ENCODE peak calls at places on chromosomes 1 and 21, in ten cellular contexts. One of them, this sample, is unnamed.

GRCh38 chr1:58652351-58653184 is 47.3 kb downstream of the MYSM1 start:
- DNase-seq in endothelial cell: peak
- DNase-seq in hypothalamus: no peak
- DNase-seq in NCI-H226: peak
- DNase-seq in AG10803: peak
- DNase-seq in fibroblast of lung: peak
- DNase-seq in T-cell: peak
- DNase-seq in NCI-H1105: peak
- DNase-seq in activated T-helper 9 cell treated with anti-CD3 and anti-CD28 coated beads, Interleukin-2, amount 50 U/mL, for 16 hours: peak
- DNase-seq in GM12892: peak
- DNase-seq in this sample: peak

GRCh38 chr1:201885531-201886075 is 3.1 kb upstream of the SHISA4 start:
- DNase-seq in endothelial cell: no peak
- DNase-seq in hypothalamus: no peak
- DNase-seq in NCI-H226: peak
- DNase-seq in AG10803: peak
- DNase-seq in fibroblast of lung: peak
- DNase-seq in T-cell: no peak
- DNase-seq in NCI-H1105: no peak
- DNase-seq in activated T-helper 9 cell treated with anti-CD3 and anti-CD28 coated beads, Interleukin-2, amount 50 U/mL, for 16 hours: no peak
- DNase-seq in GM12892: no peak
- DNase-seq in this sample: no peak

GRCh38 chr21:45588086-45588825 is 46.0 kb upstream of the SLC19A1 start:
- DNase-seq in endothelial cell: no peak
- DNase-seq in hypothalamus: no peak
- DNase-seq in NCI-H226: no peak
- DNase-seq in AG10803: no peak
- DNase-seq in fibroblast of lung: no peak
- DNase-seq in T-cell: no peak
- DNase-seq in NCI-H1105: no peak
- DNase-seq in activated T-helper 9 cell treated with anti-CD3 and anti-CD28 coated beads, Interleukin-2, amount 50 U/mL, for 16 hours: no peak
- DNase-seq in GM12892: no peak
- DNase-seq in this sample: no peak

GRCh38 chr21:42242611-42243010 is 23.7 kb downstream of the ABCG1 start:
- DNase-seq in endothelial cell: no peak
- DNase-seq in hypothalamus: no peak
- DNase-seq in NCI-H226: no peak
- DNase-seq in AG10803: no peak
- DNase-seq in fibroblast of lung: no peak
- DNase-seq in T-cell: no peak
- DNase-seq in NCI-H1105: no peak
- DNase-seq in activated T-helper 9 cell treated with anti-CD3 and anti-CD28 coated beads, Interleukin-2, amount 50 U/mL, for 16 hours: no peak
- DNase-seq in GM12892: no peak
- DNase-seq in this sample: no peak

GRCh38 chr1:235999259-235999925 is 65.5 kb downstream of the NID1 start:
- DNase-seq in endothelial cell: no peak
- DNase-seq in hypothalamus: no peak
- DNase-seq in NCI-H226: peak
- DNase-seq in AG10803: peak
- DNase-seq in fibroblast of lung: peak
- DNase-seq in T-cell: peak
- DNase-seq in NCI-H1105: no peak
- DNase-seq in activated T-helper 9 cell treated with anti-CD3 and anti-CD28 coated beads, Interleukin-2, amount 50 U/mL, for 16 hours: peak
- DNase-seq in GM12892: peak
- DNase-seq in this sample: peak

GRCh38 chr1:175072131-175072941 is 4.7 kb downstream of the TNN start:
- DNase-seq in endothelial cell: peak
- DNase-seq in hypothalamus: no peak
- DNase-seq in NCI-H226: no peak
- DNase-seq in AG10803: peak
- DNase-seq in fibroblast of lung: peak
- DNase-seq in T-cell: no peak
- DNase-seq in NCI-H1105: no peak
- DNase-seq in activated T-helper 9 cell treated with anti-CD3 and anti-CD28 coated beads, Interleukin-2, amount 50 U/mL, for 16 hours: no peak
- DNase-seq in GM12892: no peak
- DNase-seq in this sample: no peak

GRCh38 chr21:41488080-41488479 is 19.9 kb downstream of the TMPRSS2 start:
- DNase-seq in endothelial cell: no peak
- DNase-seq in hypothalamus: no peak
- DNase-seq in NCI-H226: no peak
- DNase-seq in AG10803: no peak
- DNase-seq in fibroblast of lung: no peak
- DNase-seq in T-cell: no peak
- DNase-seq in NCI-H1105: no peak
- DNase-seq in activated T-helper 9 cell treated with anti-CD3 and anti-CD28 coated beads, Interleukin-2, amount 50 U/mL, for 16 hours: no peak
- DNase-seq in GM12892: no peak
- DNase-seq in this sample: no peak

GRCh38 chr1:194267021-194267420 is 1080.6 kb upstream of the B3GALT2 start:
- DNase-seq in endothelial cell: no peak
- DNase-seq in hypothalamus: no peak
- DNase-seq in NCI-H226: no peak
- DNase-seq in AG10803: no peak
- DNase-seq in fibroblast of lung: no peak
- DNase-seq in T-cell: no peak
- DNase-seq in NCI-H1105: no peak
- DNase-seq in activated T-helper 9 cell treated with anti-CD3 and anti-CD28 coated beads, Interleukin-2, amount 50 U/mL, for 16 hours: no peak
- DNase-seq in GM12892: no peak
- DNase-seq in this sample: no peak

GRCh38 chr1:151703813-151704212 is 12.8 kb downstream of the CELF3 start:
- DNase-seq in endothelial cell: no peak
- DNase-seq in hypothalamus: no peak
- DNase-seq in NCI-H226: no peak
- DNase-seq in AG10803: no peak
- DNase-seq in fibroblast of lung: no peak
- DNase-seq in T-cell: no peak
- DNase-seq in NCI-H1105: no peak
- DNase-seq in activated T-helper 9 cell treated with anti-CD3 and anti-CD28 coated beads, Interleukin-2, amount 50 U/mL, for 16 hours: no peak
- DNase-seq in GM12892: no peak
- DNase-seq in this sample: no peak

GRCh38 chr1:162734047-162734446 is 56.5 kb upstream of the HSD17B7 start:
- DNase-seq in endothelial cell: no peak
- DNase-seq in hypothalamus: no peak
- DNase-seq in NCI-H226: no peak
- DNase-seq in AG10803: no peak
- DNase-seq in fibroblast of lung: no peak
- DNase-seq in T-cell: no peak
- DNase-seq in NCI-H1105: no peak
- DNase-seq in activated T-helper 9 cell treated with anti-CD3 and anti-CD28 coated beads, Interleukin-2, amount 50 U/mL, for 16 hours: no peak
- DNase-seq in GM12892: no peak
- DNase-seq in this sample: no peak

GRCh38 chr1:33300673-33301072 is 20.2 kb downstream of the A3GALT2 start:
- DNase-seq in endothelial cell: no peak
- DNase-seq in hypothalamus: no peak
- DNase-seq in NCI-H226: peak
- DNase-seq in AG10803: peak
- DNase-seq in fibroblast of lung: peak
- DNase-seq in T-cell: no peak
- DNase-seq in NCI-H1105: no peak
- DNase-seq in activated T-helper 9 cell treated with anti-CD3 and anti-CD28 coated beads, Interleukin-2, amount 50 U/mL, for 16 hours: no peak
- DNase-seq in GM12892: no peak
- DNase-seq in this sample: no peak

GRCh38 chr1:186212574-186213224 is 162.4 kb downstream of the TPR start:
- DNase-seq in endothelial cell: peak
- DNase-seq in hypothalamus: no peak
- DNase-seq in NCI-H226: peak
- DNase-seq in AG10803: peak
- DNase-seq in fibroblast of lung: peak
- DNase-seq in T-cell: peak
- DNase-seq in NCI-H1105: peak
- DNase-seq in activated T-helper 9 cell treated with anti-CD3 and anti-CD28 coated beads, Interleukin-2, amount 50 U/mL, for 16 hours: no peak
- DNase-seq in GM12892: peak
- DNase-seq in this sample: peak

GRCh38 chr1:221887091-221887746 is 145.3 kb upstream of the DUSP10 start:
- DNase-seq in endothelial cell: no peak
- DNase-seq in hypothalamus: no peak
- DNase-seq in NCI-H226: peak
- DNase-seq in AG10803: peak
- DNase-seq in fibroblast of lung: peak
- DNase-seq in T-cell: no peak
- DNase-seq in NCI-H1105: no peak
- DNase-seq in activated T-helper 9 cell treated with anti-CD3 and anti-CD28 coated beads, Interleukin-2, amount 50 U/mL, for 16 hours: no peak
- DNase-seq in GM12892: no peak
- DNase-seq in this sample: no peak

GRCh38 chr21:28393279-28393678 is 599.4 kb downstream of the LTN1 start:
- DNase-seq in endothelial cell: no peak
- DNase-seq in hypothalamus: no peak
- DNase-seq in NCI-H226: peak
- DNase-seq in AG10803: no peak
- DNase-seq in fibroblast of lung: peak
- DNase-seq in T-cell: no peak
- DNase-seq in NCI-H1105: peak
- DNase-seq in activated T-helper 9 cell treated with anti-CD3 and anti-CD28 coated beads, Interleukin-2, amount 50 U/mL, for 16 hours: no peak
- DNase-seq in GM12892: no peak
- DNase-seq in this sample: no peak

GRCh38 chr1:216535059-216535458 is 111.8 kb upstream of the USH2A start:
- DNase-seq in endothelial cell: no peak
- DNase-seq in hypothalamus: no peak
- DNase-seq in NCI-H226: no peak
- DNase-seq in AG10803: no peak
- DNase-seq in fibroblast of lung: no peak
- DNase-seq in T-cell: no peak
- DNase-seq in NCI-H1105: no peak
- DNase-seq in activated T-helper 9 cell treated with anti-CD3 and anti-CD28 coated beads, Interleukin-2, amount 50 U/mL, for 16 hours: no peak
- DNase-seq in GM12892: no peak
- DNase-seq in this sample: no peak

GRCh38 chr1:53586765-53587164 is 127.6 kb downstream of the DMRTB1 start:
- DNase-seq in endothelial cell: no peak
- DNase-seq in hypothalamus: no peak
- DNase-seq in NCI-H226: no peak
- DNase-seq in AG10803: no peak
- DNase-seq in fibroblast of lung: no peak
- DNase-seq in T-cell: no peak
- DNase-seq in NCI-H1105: no peak
- DNase-seq in activated T-helper 9 cell treated with anti-CD3 and anti-CD28 coated beads, Interleukin-2, amount 50 U/mL, for 16 hours: no peak
- DNase-seq in GM12892: no peak
- DNase-seq in this sample: no peak

GRCh38 chr1:21324368-21325137 is 34.3 kb upstream of the ECE1 start:
- DNase-seq in endothelial cell: no peak
- DNase-seq in hypothalamus: no peak
- DNase-seq in NCI-H226: peak
- DNase-seq in AG10803: peak
- DNase-seq in fibroblast of lung: peak
- DNase-seq in T-cell: no peak
- DNase-seq in NCI-H1105: no peak
- DNase-seq in activated T-helper 9 cell treated with anti-CD3 and anti-CD28 coated beads, Interleukin-2, amount 50 U/mL, for 16 hours: peak
- DNase-seq in GM12892: no peak
- DNase-seq in this sample: peak

GRCh38 chr21:45329261-45330074 is 41.8 kb upstream of the POFUT2 start:
- DNase-seq in endothelial cell: no peak
- DNase-seq in hypothalamus: no peak
- DNase-seq in NCI-H226: peak
- DNase-seq in AG10803: no peak
- DNase-seq in fibroblast of lung: no peak
- DNase-seq in T-cell: no peak
- DNase-seq in NCI-H1105: no peak
- DNase-seq in activated T-helper 9 cell treated with anti-CD3 and anti-CD28 coated beads, Interleukin-2, amount 50 U/mL, for 16 hours: no peak
- DNase-seq in GM12892: no peak
- DNase-seq in this sample: no peak

GRCh38 chr1:202579806-202580205 is 130.4 kb downstream of the SYT2 start:
- DNase-seq in endothelial cell: no peak
- DNase-seq in hypothalamus: no peak
- DNase-seq in NCI-H226: peak
- DNase-seq in AG10803: peak
- DNase-seq in fibroblast of lung: peak
- DNase-seq in T-cell: no peak
- DNase-seq in NCI-H1105: no peak
- DNase-seq in activated T-helper 9 cell treated with anti-CD3 and anti-CD28 coated beads, Interleukin-2, amount 50 U/mL, for 16 hours: no peak
- DNase-seq in GM12892: no peak
- DNase-seq in this sample: no peak

GRCh38 chr1:43329995-43330751 is 7.4 kb upstream of the MPL start:
- DNase-seq in endothelial cell: peak
- DNase-seq in hypothalamus: no peak
- DNase-seq in NCI-H226: peak
- DNase-seq in AG10803: peak
- DNase-seq in fibroblast of lung: peak
- DNase-seq in T-cell: no peak
- DNase-seq in NCI-H1105: no peak
- DNase-seq in activated T-helper 9 cell treated with anti-CD3 and anti-CD28 coated beads, Interleukin-2, amount 50 U/mL, for 16 hours: peak
- DNase-seq in GM12892: peak
- DNase-seq in this sample: no peak

GRCh38 chr1:21175324-21175669 is 1.4 kb downstream of the EIF4G3 start:
- DNase-seq in endothelial cell: no peak
- DNase-seq in hypothalamus: no peak
- DNase-seq in NCI-H226: peak
- DNase-seq in AG10803: peak
- DNase-seq in fibroblast of lung: peak
- DNase-seq in T-cell: peak
- DNase-seq in NCI-H1105: no peak
- DNase-seq in activated T-helper 9 cell treated with anti-CD3 and anti-CD28 coated beads, Interleukin-2, amount 50 U/mL, for 16 hours: no peak
- DNase-seq in GM12892: no peak
- DNase-seq in this sample: peak

GRCh38 chr1:43540653-43541071 is 10.0 kb downstream of the PTPRF start:
- DNase-seq in endothelial cell: no peak
- DNase-seq in hypothalamus: peak
- DNase-seq in NCI-H226: no peak
- DNase-seq in AG10803: peak
- DNase-seq in fibroblast of lung: peak
- DNase-seq in T-cell: no peak
- DNase-seq in NCI-H1105: no peak
- DNase-seq in activated T-helper 9 cell treated with anti-CD3 and anti-CD28 coated beads, Interleukin-2, amount 50 U/mL, for 16 hours: no peak
- DNase-seq in GM12892: no peak
- DNase-seq in this sample: no peak

GRCh38 chr1:25703671-25704637 is 87.4 kb downstream of the MAN1C1 start:
- DNase-seq in endothelial cell: peak
- DNase-seq in hypothalamus: no peak
- DNase-seq in NCI-H226: no peak
- DNase-seq in AG10803: no peak
- DNase-seq in fibroblast of lung: no peak
- DNase-seq in T-cell: peak
- DNase-seq in NCI-H1105: no peak
- DNase-seq in activated T-helper 9 cell treated with anti-CD3 and anti-CD28 coated beads, Interleukin-2, amount 50 U/mL, for 16 hours: no peak
- DNase-seq in GM12892: no peak
- DNase-seq in this sample: no peak

GRCh38 chr1:182484531-182485257 is 34.7 kb downstream of the RGSL1 start:
- DNase-seq in endothelial cell: peak
- DNase-seq in hypothalamus: no peak
- DNase-seq in NCI-H226: peak
- DNase-seq in AG10803: no peak
- DNase-seq in fibroblast of lung: no peak
- DNase-seq in T-cell: no peak
- DNase-seq in NCI-H1105: no peak
- DNase-seq in activated T-helper 9 cell treated with anti-CD3 and anti-CD28 coated beads, Interleukin-2, amount 50 U/mL, for 16 hours: no peak
- DNase-seq in GM12892: peak
- DNase-seq in this sample: no peak

GRCh38 chr1:239434181-239434580 is 47.8 kb downstream of the CHRM3 start:
- DNase-seq in endothelial cell: no peak
- DNase-seq in hypothalamus: no peak
- DNase-seq in NCI-H226: no peak
- DNase-seq in AG10803: no peak
- DNase-seq in fibroblast of lung: no peak
- DNase-seq in T-cell: no peak
- DNase-seq in NCI-H1105: no peak
- DNase-seq in activated T-helper 9 cell treated with anti-CD3 and anti-CD28 coated beads, Interleukin-2, amount 50 U/mL, for 16 hours: no peak
- DNase-seq in GM12892: no peak
- DNase-seq in this sample: no peak

GRCh38 chr1:7387053-7387861 is 383.8 kb upstream of the VAMP3 start:
- DNase-seq in endothelial cell: no peak
- DNase-seq in hypothalamus: no peak
- DNase-seq in NCI-H226: no peak
- DNase-seq in AG10803: peak
- DNase-seq in fibroblast of lung: peak
- DNase-seq in T-cell: no peak
- DNase-seq in NCI-H1105: no peak
- DNase-seq in activated T-helper 9 cell treated with anti-CD3 and anti-CD28 coated beads, Interleukin-2, amount 50 U/mL, for 16 hours: no peak
- DNase-seq in GM12892: no peak
- DNase-seq in this sample: no peak

GRCh38 chr1:53339736-53340385 is 12.0 kb upstream of the LRP8 start:
- DNase-seq in endothelial cell: no peak
- DNase-seq in hypothalamus: no peak
- DNase-seq in NCI-H226: no peak
- DNase-seq in AG10803: no peak
- DNase-seq in fibroblast of lung: no peak
- DNase-seq in T-cell: no peak
- DNase-seq in NCI-H1105: no peak
- DNase-seq in activated T-helper 9 cell treated with anti-CD3 and anti-CD28 coated beads, Interleukin-2, amount 50 U/mL, for 16 hours: no peak
- DNase-seq in GM12892: no peak
- DNase-seq in this sample: no peak

GRCh38 chr1:212958175-212958574 is 7.8 kb downstream of the VASH2 start:
- DNase-seq in endothelial cell: peak
- DNase-seq in hypothalamus: no peak
- DNase-seq in NCI-H226: no peak
- DNase-seq in AG10803: no peak
- DNase-seq in fibroblast of lung: peak
- DNase-seq in T-cell: no peak
- DNase-seq in NCI-H1105: no peak
- DNase-seq in activated T-helper 9 cell treated with anti-CD3 and anti-CD28 coated beads, Interleukin-2, amount 50 U/mL, for 16 hours: no peak
- DNase-seq in GM12892: no peak
- DNase-seq in this sample: no peak